ENCODE peak calls at places on chromosomes 4 and X, in five cellular contexts. Y is lower leg skin, O is transverse colon, F is GM12891, C is vagina. N is an unnamed sample.

GRCh38 chr4:106369456-106370060 is 980 bp upstream of the GIMD1 start:
- DNase-seq in Y (no peak), O (no peak), F (peak), C (no peak), N (no peak)

GRCh38 chrX:49186125-49187027 is at the start of gene PRICKLE3:
- DNase-seq in Y (peak), O (peak), F (peak), C (no peak), N (peak)

GRCh38 chrX:110853610-110854009 is 58.0 kb upstream of the CHRDL1 start:
- DNase-seq in Y (peak), O (no peak), F (no peak), C (no peak), N (peak)

GRCh38 chr4:175035907-175036306 is 117.7 kb downstream of the ADAM29 start:
- DNase-seq in Y (no peak), O (no peak), F (no peak), C (no peak), N (no peak)

GRCh38 chr4:53306729-53307128 is 59.1 kb downstream of the SCFD2 start:
- DNase-seq in Y (no peak), O (no peak), F (no peak), C (no peak), N (no peak)

GRCh38 chr4:109982521-109982920 is 69.8 kb downstream of the EGF start:
- DNase-seq in Y (no peak), O (no peak), F (no peak), C (no peak), N (no peak)

GRCh38 chr4:57110635-57111546 is 706 bp upstream of the IGFBP7 start:
- DNase-seq in Y (peak), O (peak), F (peak), C (no peak), N (peak)

GRCh38 chr4:15368906-15369305 is 58.9 kb upstream of the C1QTNF7 start:
- DNase-seq in Y (no peak), O (no peak), F (no peak), C (no peak), N (no peak)

GRCh38 chrX:123920065-123920785 is 41.3 kb upstream of the STAG2 start:
- DNase-seq in Y (no peak), O (no peak), F (no peak), C (no peak), N (no peak)

GRCh38 chr4:149031399-149031798 is 589.2 kb upstream of the NR3C2 start:
- DNase-seq in Y (no peak), O (no peak), F (no peak), C (no peak), N (peak)

DNA sequence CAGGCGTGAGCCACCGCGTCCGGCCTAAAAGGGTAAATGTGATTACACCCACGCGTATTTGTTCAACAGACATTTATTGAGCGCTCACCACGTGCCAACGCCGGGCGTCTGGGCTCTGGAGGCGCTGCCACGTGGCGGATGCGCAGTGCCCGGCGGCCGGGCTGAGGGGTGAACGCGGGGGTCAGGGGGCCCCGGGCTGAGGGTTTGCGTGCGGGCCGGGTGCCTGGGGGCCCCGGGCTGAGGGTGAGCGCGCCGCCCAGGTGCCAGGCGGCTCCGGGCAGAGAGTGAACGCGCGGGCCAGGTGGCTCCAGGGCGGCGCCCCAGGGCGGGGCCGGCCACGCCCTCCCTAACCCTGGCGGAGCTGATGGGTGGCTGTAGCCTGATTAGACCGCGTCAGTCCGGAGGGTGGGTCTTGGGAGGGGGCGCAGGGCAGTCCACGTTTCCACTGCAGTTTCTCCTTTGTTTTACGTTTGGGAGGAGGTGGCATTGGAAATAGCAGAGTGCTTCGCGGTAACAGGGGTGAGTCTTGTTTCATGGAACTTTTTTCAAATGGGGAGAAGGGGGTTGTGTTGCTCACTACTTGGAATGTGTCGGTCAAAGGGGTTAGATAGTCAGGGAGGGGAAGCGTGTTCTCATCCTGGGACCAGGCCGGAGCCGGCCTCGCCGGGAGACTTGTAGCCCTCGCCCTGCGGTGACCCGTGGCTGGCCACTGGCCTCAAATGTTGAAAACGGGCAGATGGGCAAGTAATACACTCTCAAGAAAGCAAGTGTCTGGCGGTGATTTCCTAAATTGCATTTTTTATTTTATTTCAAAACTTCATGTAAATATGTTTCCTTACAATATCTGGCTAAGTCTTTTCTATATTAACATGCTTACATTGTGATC is at the start of gene ZFP42:
- DNase-seq in Y (no peak), O (peak), F (no peak), C (no peak), N (no peak)
- TF ChIP-seq POLR2A in Y (no peak), O (no peak), F (no peak), C (no peak), N (no peak)

GRCh38 chrX:153905481-153906095 is 1.1 kb downstream of the AVPR2 start:
- DNase-seq in Y (no peak), O (no peak), F (no peak), C (no peak), N (no peak)
- TF ChIP-seq POLR2A in Y (no peak), O (no peak), F (no peak), C (no peak), N (no peak)

GRCh38 chr4:118834960-118835895 is 698 bp downstream of the SEC24D start:
- DNase-seq in Y (peak), O (peak), F (no peak), C (peak), N (peak)
- TF ChIP-seq POLR2A in Y (no peak), O (peak), F (peak), C (no peak), N (peak)

GRCh38 chrX:107627792-107628661 is at the start of gene PRPS1:
- DNase-seq in Y (peak), O (peak), F (peak), C (peak), N (peak)
- TF ChIP-seq POLR2A in Y (no peak), O (peak), F (peak), C (no peak), N (no peak)

GRCh38 chr4:985123-985830 is 1.6 kb upstream of the IDUA start:
- DNase-seq in Y (no peak), O (peak), F (no peak), C (no peak), N (peak)
- TF ChIP-seq POLR2A in Y (no peak), O (peak), F (no peak), C (no peak), N (peak)

GRCh38 chrX:39859991-39860861 is 237.5 kb downstream of the BCOR start:
- DNase-seq in Y (no peak), O (peak), F (no peak), C (no peak), N (peak)
- TF ChIP-seq POLR2A in Y (no peak), O (no peak), F (no peak), C (no peak), N (no peak)

GRCh38 chr4:81504685-81505598 is 33.2 kb upstream of the RASGEF1B start:
- DNase-seq in Y (peak), O (peak), F (no peak), C (no peak), N (peak)
- TF ChIP-seq POLR2A in Y (no peak), O (peak), F (no peak), C (no peak), N (no peak)